ENCODE peak calls at places on chromosomes 11 and 22, in nine cellular contexts. P, U, Q, N, O, E, F, J and L are unnamed samples.

GRCh38 chr11:66466225-66467033 is at the start of gene PELI3:
- DNase-seq in E (peak), N (peak), J (peak), U (peak), F (peak), Q (peak), P (peak), O (peak), L (peak)

GRCh38 chr22:39773976-39774539 is 119.5 kb downstream of the ENTHD1 start:
- DNase-seq in O (peak), E (no peak), Q (no peak), P (no peak), N (no peak), U (no peak), J (no peak), F (no peak), L (no peak)

GRCh38 chr11:50174975-50175374 is 142.3 kb downstream of the OR4C45 start:
- DNase-seq in U (no peak), N (no peak), J (no peak), O (no peak), F (no peak), P (no peak), E (no peak), Q (no peak), L (no peak)

GRCh38 chr22:49967333-49968241 is 7.0 kb downstream of the PIM3 start:
- DNase-seq in Q (peak), N (peak), E (peak), P (no peak), J (peak), F (no peak), U (no peak), O (peak), L (peak)

GRCh38 chr22:46537946-46538815 is 761 bp upstream of the CELSR1 start:
- DNase-seq in F (peak), O (peak), U (peak), P (peak), J (no peak), N (no peak), E (no peak), Q (peak), L (no peak)

GRCh38 chr11:416757-417621 is 2.2 kb upstream of the SIGIRR start:
- DNase-seq in P (peak), N (no peak), O (no peak), F (peak), Q (peak), U (peak), E (peak), J (no peak), L (no peak)

GRCh38 chr22:49958961-49959781 is 1.4 kb upstream of the PIM3 start:
- DNase-seq in F (no peak), E (peak), J (no peak), P (no peak), U (no peak), N (no peak), O (no peak), Q (peak), L (no peak)

GRCh38 chr11:70877151-70877550 is 375.2 kb downstream of the SHANK2 start:
- DNase-seq in U (no peak), J (no peak), Q (no peak), P (no peak), E (no peak), N (no peak), F (no peak), O (no peak), L (no peak)

GRCh38 chr11:28243596-28243995 is 135.4 kb downstream of the METTL15 start:
- DNase-seq in N (no peak), J (no peak), E (no peak), P (no peak), U (no peak), O (no peak), Q (no peak), F (no peak), L (no peak)

GRCh38 chr11:46272816-46273427 is 4.5 kb upstream of the CREB3L1 start:
- DNase-seq in F (no peak), U (peak), E (peak), J (no peak), O (no peak), Q (peak), P (no peak), N (no peak), L (no peak)

GRCh38 chr22:40728731-40729189 is 49.5 kb downstream of the MCHR1 start:
- DNase-seq in F (no peak), U (peak), O (no peak), P (peak), J (no peak), E (peak), Q (no peak), N (no peak), L (no peak)

GRCh38 chr22:23750374-23750743 is 553 bp downstream of the ZNF70 start:
- DNase-seq in N (no peak), J (no peak), O (no peak), Q (no peak), F (no peak), E (no peak), P (no peak), U (no peak), L (no peak)

GRCh38 chr11:31817621-31818493 is 6.7 kb upstream of the PAX6 start:
- DNase-seq in O (no peak), P (peak), U (no peak), N (no peak), E (peak), J (no peak), F (no peak), Q (no peak), L (no peak)

GRCh38 chr11:106091480-106092123 is 14.1 kb downstream of the AASDHPPT start:
- DNase-seq in O (no peak), E (no peak), Q (peak), J (no peak), P (no peak), N (no peak), U (peak), F (no peak), L (no peak)

GRCh38 chr22:38489561-38490133 is 16.5 kb downstream of the DDX17 start:
- DNase-seq in F (no peak), Q (no peak), U (no peak), O (no peak), P (no peak), N (no peak), E (no peak), J (no peak), L (no peak)

GRCh38 chr22:45381348-45381747 is 32.1 kb downstream of the SMC1B start:
- DNase-seq in N (no peak), Q (no peak), F (no peak), J (no peak), U (no peak), E (no peak), P (no peak), O (no peak), L (no peak)

GRCh38 chr11:67270256-67271211 is 4.3 kb downstream of the GRK2 start:
- DNase-seq in E (peak), O (peak), J (no peak), F (peak), U (no peak), Q (peak), P (no peak), N (peak), L (no peak)

GRCh38 chr11:2557381-2557780 is 112.6 kb downstream of the KCNQ1 start:
- DNase-seq in F (no peak), P (no peak), Q (no peak), J (no peak), U (no peak), O (no peak), N (peak), E (peak), L (no peak)

GRCh38 chr11:122923302-122923701 is 40.7 kb downstream of the JHY start:
- DNase-seq in F (no peak), J (no peak), N (no peak), U (no peak), O (no peak), Q (no peak), E (no peak), P (no peak), L (no peak)

GRCh38 chr22:26174280-26174679 is 5.0 kb downstream of the SEZ6L start:
- DNase-seq in E (no peak), N (no peak), O (peak), J (peak), F (no peak), Q (no peak), P (no peak), U (no peak), L (peak)

GRCh38 chr11:43503417-43503816 is 144.7 kb downstream of the TTC17 start:
- DNase-seq in E (no peak), N (no peak), J (no peak), U (no peak), O (no peak), F (no peak), Q (no peak), P (no peak), L (no peak)

GRCh38 chr11:69427906-69428880 is 53.3 kb upstream of the LINC01488 start:
- DNase-seq in N (no peak), J (no peak), U (no peak), Q (peak), O (no peak), E (peak), F (no peak), P (no peak), L (no peak)

GRCh38 chr11:13256216-13256615 is 21.4 kb upstream of the BMAL1 start:
- DNase-seq in J (no peak), Q (no peak), E (no peak), P (no peak), O (no peak), N (no peak), U (no peak), F (no peak), L (no peak)

GRCh38 chr22:26439559-26439958 is 10.5 kb downstream of the ASPHD2 start:
- DNase-seq in Q (no peak), J (no peak), F (no peak), E (no peak), P (no peak), U (no peak), O (no peak), N (no peak), L (no peak)

GRCh38 chr11:87007938-87008337 is 29.8 kb upstream of the TMEM135 start:
- DNase-seq in N (no peak), F (no peak), P (no peak), E (no peak), J (no peak), O (no peak), Q (no peak), U (no peak), L (no peak)

GRCh38 chr11:1359556-1359955 is 30.2 kb upstream of the BRSK2 start:
- DNase-seq in F (no peak), E (no peak), J (no peak), N (no peak), Q (no peak), P (no peak), O (no peak), U (no peak), L (no peak)

GRCh38 chr22:41620646-41621098 is at the start of gene DESI1:
- DNase-seq in Q (no peak), P (no peak), J (no peak), F (peak), N (no peak), O (no peak), E (peak), U (peak), L (no peak)

GRCh38 chr11:70913715-70914231 is 338.6 kb downstream of the SHANK2 start:
- DNase-seq in Q (peak), U (no peak), F (no peak), E (peak), O (no peak), P (peak), J (peak), N (no peak), L (no peak)

GRCh38 chr11:34356918-34357645 is 728 bp downstream of the ABTB2 start:
- DNase-seq in U (peak), F (peak), E (peak), P (peak), O (peak), J (peak), Q (peak), N (no peak), L (peak)

GRCh38 chr11:17839450-17839849 is 104.9 kb downstream of the KCNC1 start:
- DNase-seq in E (no peak), F (no peak), U (no peak), Q (no peak), P (no peak), J (no peak), N (no peak), O (no peak), L (no peak)

GRCh38 chr11:68460741-68461283 is at the start of gene PPP6R3:
- DNase-seq in F (no peak), P (no peak), E (peak), U (no peak), N (peak), Q (no peak), J (no peak), O (no peak), L (no peak)